ENCODE peak calls at places on chromosome 11, in ten cellular contexts. M is NCI-H1694, N is NAMALWA, D is Calu3, V is amniotic stem cell, J is nucleus accumbens, T is iris pigment epithelial cell, Z is T follicular helper cell, P is NCI-H1930, Y is midbrain. S is an unnamed sample.

GRCh38 chr11:82883853-82884252 is 16.4 kb downstream of the PRCP start:
- DNase-seq in M (no peak), N (no peak), D (no peak), V (no peak), J (no peak), T (no peak), Z (no peak), P (no peak), Y (no peak), S (no peak)

GRCh38 chr11:50333861-50334260 is 301.2 kb downstream of the OR4C45 start:
- DNase-seq in M (no peak), N (no peak), D (no peak), V (no peak), J (no peak), T (no peak), Z (no peak), P (no peak), Y (peak; percentile 3), S (no peak)

GRCh38 chr11:69172674-69173073 is 16.9 kb downstream of the SMIM38 start:
- DNase-seq in M (no peak), N (peak; percentile 38), D (no peak), V (no peak), J (no peak), T (peak; percentile 50), Z (no peak), P (no peak), Y (no peak), S (no peak)

GRCh38 chr11:34492806-34493414 is 20.7 kb downstream of the ELF5 start:
- DNase-seq in M (peak; percentile 54), N (peak; percentile 76), D (peak; percentile 58), V (no peak), J (no peak), T (peak; percentile 54), Z (peak; percentile 7), P (peak; percentile 69), Y (peak; percentile 61), S (peak; percentile 44)

GRCh38 chr11:35146074-35146521 is 7.1 kb downstream of the CD44 start:
- DNase-seq in M (no peak), N (no peak), D (peak; percentile 35), V (no peak), J (no peak), T (no peak), Z (peak; percentile 53), P (no peak), Y (no peak), S (no peak)

GRCh38 chr11:29333993-29334780 is 682.6 kb downstream of the KCNA4 start:
- DNase-seq in M (no peak), N (peak; percentile 59), D (peak; percentile 10), V (no peak), J (no peak), T (peak; percentile 86), Z (no peak), P (peak; percentile 24), Y (peak; percentile 42), S (peak; percentile 63)

GRCh38 chr11:110091995-110092576 is 1.1 kb upstream of the ZC3H12C start:
- DNase-seq in M (no peak), N (no peak), D (no peak), V (no peak), J (no peak), T (peak; percentile 31), Z (no peak), P (peak; percentile 21), Y (peak; percentile 55), S (no peak)

GRCh38 chr11:102733232-102733875 is 8.6 kb upstream of the MMP8 start:
- DNase-seq in M (no peak), N (peak; percentile 74), D (peak; percentile 74), V (no peak), J (no peak), T (peak; percentile 45), Z (no peak), P (peak; percentile 71), Y (no peak), S (no peak)

GRCh38 chr11:85595285-85595884 is 31.8 kb downstream of the DLG2 start:
- DNase-seq in M (peak; percentile 6), N (peak; percentile 69), D (no peak), V (peak; percentile 29), J (no peak), T (peak; percentile 53), Z (no peak), P (peak; percentile 29), Y (peak; percentile 14), S (peak; percentile 37)